ENCODE peak calls at places on chromosome 16, in five cellular contexts. One of them, this sample, is unnamed.

GRCh38 chr16:8928467-8928957 is 35.2 kb downstream of the USP7 start:
- DNase-seq in astrocyte of the cerebellum: no peak
- DNase-seq in transverse colon: no peak
- DNase-seq in astrocyte of the spinal cord: no peak
- DNase-seq in GM06990: peak
- DNase-seq in this sample: no peak

GRCh38 chr16:29852654-29853053 is 10.4 kb downstream of the CDIPT start:
- DNase-seq in astrocyte of the spinal cord: no peak
- DNase-seq in transverse colon: no peak
- DNase-seq in GM06990: no peak
- DNase-seq in astrocyte of the cerebellum: no peak
- DNase-seq in this sample: no peak

GRCh38 chr16:53055603-53056527 is 1.1 kb downstream of the CHD9 start:
- DNase-seq in astrocyte of the cerebellum: peak
- DNase-seq in astrocyte of the spinal cord: peak
- DNase-seq in transverse colon: peak
- DNase-seq in GM06990: no peak
- DNase-seq in this sample: no peak

GRCh38 chr16:54882556-54882955 is 48.1 kb upstream of the IRX5 start:
- DNase-seq in astrocyte of the cerebellum: no peak
- DNase-seq in astrocyte of the spinal cord: no peak
- DNase-seq in GM06990: no peak
- DNase-seq in transverse colon: no peak
- DNase-seq in this sample: no peak

GRCh38 chr16:86294535-86294934 is 215.8 kb upstream of the FOXF1 start:
- DNase-seq in GM06990: no peak
- DNase-seq in astrocyte of the spinal cord: no peak
- DNase-seq in astrocyte of the cerebellum: no peak
- DNase-seq in transverse colon: peak
- DNase-seq in this sample: no peak

GRCh38 chr16:84500531-84500930 is 3.9 kb downstream of the MEAK7 start:
- DNase-seq in GM06990: no peak
- DNase-seq in transverse colon: no peak
- DNase-seq in astrocyte of the cerebellum: no peak
- DNase-seq in astrocyte of the spinal cord: no peak
- DNase-seq in this sample: no peak

GRCh38 chr16:87375426-87376135 is 8.0 kb downstream of the FBXO31 start:
- DNase-seq in astrocyte of the cerebellum: no peak
- DNase-seq in astrocyte of the spinal cord: peak
- DNase-seq in transverse colon: no peak
- DNase-seq in GM06990: no peak
- DNase-seq in this sample: no peak

GRCh38 chr16:86963600-86964575 is 353.3 kb downstream of the C16orf95 start:
- DNase-seq in astrocyte of the spinal cord: no peak
- DNase-seq in transverse colon: no peak
- DNase-seq in astrocyte of the cerebellum: no peak
- DNase-seq in GM06990: no peak
- DNase-seq in this sample: no peak

GRCh38 chr16:82150569-82150968 is 19.5 kb downstream of the MPHOSPH6 start:
- DNase-seq in astrocyte of the cerebellum: no peak
- DNase-seq in GM06990: no peak
- DNase-seq in astrocyte of the spinal cord: no peak
- DNase-seq in transverse colon: no peak
- DNase-seq in this sample: no peak

GRCh38 chr16:67278773-67279295 is 498 bp upstream of the PLEKHG4 start:
- DNase-seq in transverse colon: peak
- DNase-seq in astrocyte of the spinal cord: no peak
- DNase-seq in astrocyte of the cerebellum: no peak
- DNase-seq in GM06990: no peak
- DNase-seq in this sample: no peak

GRCh38 chr16:26740771-26741170 is 326.0 kb upstream of the C16orf82 start:
- DNase-seq in astrocyte of the spinal cord: no peak
- DNase-seq in transverse colon: no peak
- DNase-seq in GM06990: no peak
- DNase-seq in astrocyte of the cerebellum: no peak
- DNase-seq in this sample: no peak

GRCh38 chr16:67979955-67980678 is at the start of gene DPEP3:
- DNase-seq in transverse colon: no peak
- DNase-seq in GM06990: peak
- DNase-seq in astrocyte of the spinal cord: no peak
- DNase-seq in astrocyte of the cerebellum: no peak
- DNase-seq in this sample: no peak

GRCh38 chr16:89026121-89026612 is 49.2 kb upstream of the CBFA2T3 start:
- DNase-seq in astrocyte of the spinal cord: no peak
- DNase-seq in astrocyte of the cerebellum: no peak
- DNase-seq in transverse colon: no peak
- DNase-seq in GM06990: peak
- DNase-seq in this sample: peak

GRCh38 chr16:81696136-81696958 is 82.7 kb upstream of the PLCG2 start:
- DNase-seq in astrocyte of the spinal cord: no peak
- DNase-seq in transverse colon: no peak
- DNase-seq in GM06990: no peak
- DNase-seq in astrocyte of the cerebellum: no peak
- DNase-seq in this sample: no peak

GRCh38 chr16:5200123-5200522 is 102.5 kb upstream of the EEF2KMT start:
- DNase-seq in astrocyte of the spinal cord: no peak
- DNase-seq in astrocyte of the cerebellum: no peak
- DNase-seq in transverse colon: no peak
- DNase-seq in GM06990: no peak
- DNase-seq in this sample: no peak

GRCh38 chr16:67926181-67926742 is 5.4 kb downstream of the CTRL start:
- DNase-seq in GM06990: no peak
- DNase-seq in transverse colon: no peak
- DNase-seq in astrocyte of the spinal cord: peak
- DNase-seq in astrocyte of the cerebellum: no peak
- DNase-seq in this sample: no peak

GRCh38 chr16:67170168-67170947 is at the start of gene NOL3:
- DNase-seq in GM06990: peak
- DNase-seq in astrocyte of the spinal cord: peak
- DNase-seq in astrocyte of the cerebellum: no peak
- DNase-seq in transverse colon: peak
- DNase-seq in this sample: no peak

GRCh38 chr16:23836404-23837291 is 865 bp downstream of the PRKCB start:
- DNase-seq in GM06990: peak
- DNase-seq in astrocyte of the cerebellum: no peak
- DNase-seq in astrocyte of the spinal cord: no peak
- DNase-seq in transverse colon: peak
- DNase-seq in this sample: no peak

GRCh38 chr16:56871172-56871593 is 6.2 kb downstream of the SLC12A3 start:
- DNase-seq in GM06990: peak
- DNase-seq in astrocyte of the spinal cord: peak
- DNase-seq in transverse colon: peak
- DNase-seq in astrocyte of the cerebellum: no peak
- DNase-seq in this sample: no peak

GRCh38 chr16:89024546-89024945 is 47.5 kb upstream of the CBFA2T3 start:
- DNase-seq in astrocyte of the cerebellum: no peak
- DNase-seq in astrocyte of the spinal cord: no peak
- DNase-seq in GM06990: no peak
- DNase-seq in transverse colon: no peak
- DNase-seq in this sample: no peak

GRCh38 chr16:705748-706188 is at the start of gene FBXL16:
- DNase-seq in transverse colon: no peak
- DNase-seq in astrocyte of the cerebellum: no peak
- DNase-seq in astrocyte of the spinal cord: no peak
- DNase-seq in GM06990: no peak
- DNase-seq in this sample: no peak

DNA sequence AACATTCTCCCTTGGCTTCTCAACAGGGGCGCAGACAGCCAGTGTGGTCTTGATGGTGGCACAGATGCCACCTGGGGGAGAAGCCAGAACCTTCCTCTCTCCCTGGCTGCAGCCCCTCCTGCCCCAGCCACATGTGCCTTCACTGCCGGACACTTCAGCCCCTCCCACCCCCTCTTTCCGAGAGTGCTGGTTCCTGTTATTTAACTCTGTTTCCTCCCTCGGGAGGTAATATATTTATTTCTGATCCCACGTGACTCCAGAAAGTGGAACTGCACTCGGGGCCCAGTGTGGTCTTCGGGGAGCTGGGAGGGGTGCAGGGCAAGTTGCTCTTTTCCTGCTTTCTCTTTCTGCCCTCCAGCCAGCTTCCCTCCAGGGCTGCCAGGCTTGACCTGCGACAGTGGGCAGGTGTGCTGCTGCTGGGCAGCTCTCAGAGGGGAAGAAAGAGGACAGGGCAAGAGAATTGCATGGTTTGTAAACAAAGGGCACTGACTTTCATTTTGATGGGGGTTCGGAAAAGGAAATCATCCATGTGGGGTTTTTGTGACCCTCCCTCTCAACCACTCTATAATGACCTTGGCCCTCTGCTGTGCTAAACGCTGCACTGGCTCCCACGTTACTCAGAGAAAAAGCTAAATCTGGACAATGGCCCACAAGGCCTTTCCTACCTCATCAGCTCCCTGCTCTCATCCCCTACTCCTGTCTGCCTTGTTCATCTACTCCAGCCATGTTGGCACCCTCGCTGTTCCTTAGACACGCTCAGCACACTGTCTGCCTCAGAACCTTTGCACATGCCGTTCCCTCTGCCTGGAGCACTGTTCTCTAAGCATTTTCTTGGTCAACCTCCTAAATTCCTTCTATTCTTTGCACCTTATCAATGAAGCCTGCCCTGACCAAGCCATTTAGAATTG is 8.2 kb upstream of the CIITA start:
- DNase-seq in astrocyte of the cerebellum: no peak
- DNase-seq in astrocyte of the spinal cord: no peak
- DNase-seq in transverse colon: peak
- DNase-seq in GM06990: peak
- DNase-seq in this sample: no peak
- TF ChIP-seq CTCF in astrocyte of the cerebellum: no peak
- TF ChIP-seq CTCF in astrocyte of the spinal cord: no peak
- TF ChIP-seq CTCF in transverse colon: no peak
- TF ChIP-seq CTCF in GM06990: no peak
- TF ChIP-seq CTCF in this sample: no peak

GRCh38 chr16:11204513-11205047 is 51.4 kb downstream of the SOCS1 start:
- DNase-seq in astrocyte of the spinal cord: no peak
- DNase-seq in transverse colon: no peak
- DNase-seq in GM06990: no peak
- DNase-seq in astrocyte of the cerebellum: no peak
- DNase-seq in this sample: no peak

GRCh38 chr16:11200523-11201063 is 55.4 kb downstream of the SOCS1 start:
- DNase-seq in transverse colon: no peak
- DNase-seq in astrocyte of the spinal cord: no peak
- DNase-seq in astrocyte of the cerebellum: no peak
- DNase-seq in GM06990: no peak
- DNase-seq in this sample: no peak

GRCh38 chr16:11201498-11202259 is 54.3 kb downstream of the SOCS1 start:
- DNase-seq in astrocyte of the spinal cord: peak
- DNase-seq in GM06990: no peak
- DNase-seq in astrocyte of the cerebellum: no peak
- DNase-seq in transverse colon: no peak
- DNase-seq in this sample: no peak

GRCh38 chr16:11203111-11203623 is 52.8 kb downstream of the SOCS1 start:
- DNase-seq in astrocyte of the cerebellum: no peak
- DNase-seq in GM06990: no peak
- DNase-seq in astrocyte of the spinal cord: no peak
- DNase-seq in transverse colon: no peak
- DNase-seq in this sample: no peak

DNA sequence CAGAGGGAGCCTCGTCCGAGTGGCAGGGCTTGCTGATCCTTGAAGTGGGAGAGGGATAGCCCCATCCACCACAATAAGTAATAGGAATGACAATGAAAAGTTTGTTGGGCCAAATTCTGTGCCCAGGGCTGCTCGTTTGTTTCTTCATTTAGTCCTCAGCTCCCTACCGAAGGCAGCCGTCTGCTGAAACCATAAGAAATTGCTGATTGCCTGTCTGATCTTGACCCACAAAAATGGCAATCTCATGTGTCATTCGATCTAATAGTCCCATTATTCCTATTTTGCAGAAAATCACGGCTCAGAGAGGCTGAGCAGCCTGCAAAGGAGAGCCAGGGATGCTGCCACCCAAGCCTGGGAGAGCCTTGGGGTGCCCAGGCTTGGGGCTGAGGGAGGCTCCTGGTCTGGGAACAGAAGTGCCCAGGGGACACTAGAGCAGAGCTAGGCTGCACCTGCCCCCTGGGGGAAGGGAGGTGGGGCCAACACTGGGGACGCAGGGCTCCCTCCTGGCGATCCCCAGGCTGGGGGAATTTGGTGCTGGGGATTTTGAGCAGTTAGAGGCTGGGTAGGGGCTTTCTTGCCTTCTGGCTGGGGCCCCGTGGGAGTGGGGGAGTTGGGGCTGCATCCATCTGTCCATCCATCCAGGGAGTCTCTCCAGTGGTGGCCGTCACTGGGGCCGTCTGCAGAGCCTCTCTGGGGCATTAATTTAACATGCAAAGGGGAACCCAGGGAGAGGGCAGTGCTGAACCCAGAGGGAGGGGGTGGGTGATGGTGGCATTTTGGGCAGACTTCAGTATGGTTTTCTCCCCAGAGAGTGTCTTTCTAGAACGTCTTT is 53.5 kb downstream of the SOCS1 start:
- DNase-seq in GM06990: peak
- DNase-seq in transverse colon: no peak
- DNase-seq in astrocyte of the spinal cord: peak
- DNase-seq in astrocyte of the cerebellum: no peak
- DNase-seq in this sample: no peak
- H3K4me3 ChIP-seq in GM06990: no peak
- H3K4me3 ChIP-seq in transverse colon: no peak
- H3K4me3 ChIP-seq in astrocyte of the spinal cord: no peak
- H3K4me3 ChIP-seq in astrocyte of the cerebellum: no peak
- H3K4me3 ChIP-seq in this sample: no peak

DNA sequence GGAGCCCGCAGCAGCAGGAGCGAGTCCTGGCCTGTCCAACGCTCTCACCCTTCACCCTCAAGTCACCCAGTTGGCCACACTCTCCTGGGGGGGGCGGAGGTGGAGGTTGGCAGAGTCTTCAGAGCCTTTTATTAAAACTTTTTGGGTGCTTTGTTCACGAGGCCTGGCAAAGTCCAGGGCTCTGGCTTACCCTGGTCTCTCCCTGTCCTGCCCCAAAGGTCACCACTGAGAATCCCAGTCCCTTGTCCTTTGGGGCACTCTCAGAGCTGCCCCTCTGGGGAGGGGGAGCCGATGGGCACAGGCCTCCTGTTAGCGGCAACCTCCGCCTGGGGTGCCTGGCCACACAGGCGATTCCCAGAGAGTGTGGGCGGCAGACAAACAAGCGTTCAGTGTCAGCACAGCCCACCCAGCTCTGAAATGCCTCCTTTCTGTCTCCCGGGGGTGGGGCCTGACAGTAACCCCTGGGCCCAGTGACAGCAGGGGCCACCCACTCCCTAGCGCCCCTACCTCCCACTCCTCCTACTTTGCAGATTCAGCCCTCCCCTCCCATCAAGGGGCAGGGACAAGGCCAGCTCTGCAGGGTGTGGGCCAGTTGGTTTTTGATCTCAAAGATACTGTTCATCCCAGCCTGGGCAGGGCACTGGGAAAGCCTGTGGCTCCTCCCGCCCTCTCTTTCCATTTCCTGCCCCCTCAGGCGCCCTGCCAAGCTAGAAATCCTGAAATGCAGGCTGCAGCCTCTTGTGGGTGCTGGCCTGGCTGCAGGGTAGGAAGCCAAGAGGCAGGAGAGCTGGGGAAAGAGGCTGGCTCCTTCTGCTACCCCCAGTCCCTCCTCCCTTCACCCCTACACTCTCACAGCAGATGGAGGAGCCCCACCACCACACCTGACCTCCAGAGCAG is 36.6 kb upstream of the EMP2 start:
- DNase-seq in GM06990: no peak
- DNase-seq in transverse colon: peak
- DNase-seq in astrocyte of the cerebellum: no peak
- DNase-seq in astrocyte of the spinal cord: peak
- DNase-seq in this sample: no peak
- TF ChIP-seq CTCF in GM06990: no peak
- TF ChIP-seq CTCF in transverse colon: no peak
- TF ChIP-seq CTCF in astrocyte of the cerebellum: no peak
- TF ChIP-seq CTCF in astrocyte of the spinal cord: peak
- TF ChIP-seq CTCF in this sample: no peak

GRCh38 chr16:49489686-49490320 is 116.2 kb downstream of the C16orf78 start:
- DNase-seq in astrocyte of the cerebellum: no peak
- DNase-seq in astrocyte of the spinal cord: no peak
- DNase-seq in transverse colon: peak
- DNase-seq in GM06990: no peak
- DNase-seq in this sample: no peak
- H3K4me3 ChIP-seq in astrocyte of the cerebellum: no peak
- H3K4me3 ChIP-seq in astrocyte of the spinal cord: no peak
- H3K4me3 ChIP-seq in transverse colon: no peak
- H3K4me3 ChIP-seq in GM06990: no peak
- H3K4me3 ChIP-seq in this sample: no peak